ENCODE peak calls at places on chromosomes 6 and 20, in eight cellular contexts. S, K, N, U, H, J, Z and E are unnamed samples.

GRCh38 chr6:33925869-33926268 is 122.1 kb upstream of the MLN start:
- DNase-seq in H (no peak), N (no peak), S (no peak), Z (no peak), U (no peak), J (no peak), K (no peak), E (no peak)

GRCh38 chr20:51801220-51801991 is 915 bp downstream of the SALL4 start:
- DNase-seq in H (no peak), Z (no peak), J (no peak), N (peak), S (no peak), U (no peak), K (no peak), E (no peak)

GRCh38 chr6:136654086-136654485 is 103.9 kb upstream of the MAP7 start:
- DNase-seq in U (no peak), J (no peak), Z (no peak), K (no peak), S (no peak), N (no peak), H (no peak), E (no peak)

GRCh38 chr6:145067430-145067829 is 667.9 kb downstream of the EPM2A start:
- DNase-seq in K (no peak), N (no peak), U (peak), S (no peak), Z (no peak), H (no peak), J (no peak), E (no peak)

GRCh38 chr6:162387723-162388382 is 339.7 kb downstream of the PRKN start:
- DNase-seq in J (no peak), N (no peak), K (peak), H (no peak), Z (no peak), U (no peak), S (no peak), E (no peak)

GRCh38 chr20:50376888-50377459 is 133.2 kb upstream of the PTPN1 start:
- DNase-seq in N (no peak), S (no peak), K (no peak), H (no peak), Z (no peak), J (no peak), U (no peak), E (no peak)

GRCh38 chr6:6661684-6662083 is 73.2 kb downstream of the LY86 start:
- DNase-seq in K (no peak), S (peak), N (peak), H (peak), Z (peak), U (no peak), J (peak), E (no peak)

GRCh38 chr6:148451690-148452089 is 109.1 kb downstream of the SASH1 start:
- DNase-seq in K (peak), N (no peak), U (no peak), J (peak), S (peak), H (no peak), Z (no peak), E (no peak)

GRCh38 chr20:50111120-50111828 is 1.7 kb downstream of the UBE2V1 start:
- DNase-seq in Z (no peak), N (peak), K (no peak), S (peak), J (no peak), U (peak), H (no peak), E (no peak)

GRCh38 chr6:79467716-79468115 is 69.5 kb downstream of the LCA5 start:
- DNase-seq in N (no peak), U (peak), S (no peak), Z (no peak), H (no peak), K (no peak), J (peak), E (no peak)

GRCh38 chr6:2245103-2245953 is at the start of gene GMDS:
- DNase-seq in N (peak), K (peak), J (peak), H (peak), S (peak), Z (peak), U (peak), E (peak)
- TF ChIP-seq CTCF in N (no peak), K (no peak), J (no peak), H (no peak), S (no peak), Z (no peak), U (no peak), E (no peak)

GRCh38 chr6:16985484-16986284 is 116.2 kb upstream of the STMND1 start:
- DNase-seq in K (no peak), J (peak), S (peak), N (peak), Z (no peak), U (peak), H (no peak), E (no peak)

GRCh38 chr6:16991981-16992629 is 109.7 kb upstream of the STMND1 start:
- DNase-seq in J (no peak), K (no peak), H (no peak), U (no peak), S (no peak), Z (no peak), N (peak), E (no peak)

GRCh38 chr6:16989382-16989781 is 112.5 kb upstream of the STMND1 start:
- DNase-seq in H (no peak), S (no peak), J (no peak), U (no peak), Z (no peak), N (no peak), K (no peak), E (no peak)
- TF ChIP-seq CTCF in H (no peak), S (no peak), J (no peak), U (no peak), Z (no peak), N (no peak), K (no peak), E (no peak)

GRCh38 chr6:120826253-120826652 is 508.0 kb downstream of the TBC1D32 start:
- DNase-seq in U (peak), N (peak), S (peak), Z (peak), J (peak), K (no peak), H (no peak), E (no peak)
- TF ChIP-seq CTCF in U (peak), N (peak), S (peak), Z (peak), J (peak), K (peak), H (no peak), E (peak)

GRCh38 chr6:11253594-11253993 is 21.1 kb upstream of the NEDD9 start:
- DNase-seq in K (no peak), J (no peak), Z (no peak), N (no peak), H (no peak), S (no peak), U (peak), E (no peak)

GRCh38 chr6:11248974-11249761 is 16.7 kb upstream of the NEDD9 start:
- DNase-seq in S (no peak), U (no peak), J (no peak), Z (no peak), N (no peak), H (no peak), K (no peak), E (no peak)

GRCh38 chr6:11246722-11247121 is 14.3 kb upstream of the NEDD9 start:
- DNase-seq in S (no peak), K (no peak), H (no peak), U (no peak), Z (no peak), J (no peak), N (no peak), E (no peak)

GRCh38 chr6:11251553-11252358 is 19.3 kb upstream of the NEDD9 start:
- DNase-seq in K (peak), Z (peak), J (no peak), U (peak), N (peak), S (peak), H (no peak), E (no peak)
- TF ChIP-seq CTCF in K (no peak), Z (no peak), J (no peak), U (no peak), N (no peak), S (no peak), H (no peak), E (no peak)

DNA sequence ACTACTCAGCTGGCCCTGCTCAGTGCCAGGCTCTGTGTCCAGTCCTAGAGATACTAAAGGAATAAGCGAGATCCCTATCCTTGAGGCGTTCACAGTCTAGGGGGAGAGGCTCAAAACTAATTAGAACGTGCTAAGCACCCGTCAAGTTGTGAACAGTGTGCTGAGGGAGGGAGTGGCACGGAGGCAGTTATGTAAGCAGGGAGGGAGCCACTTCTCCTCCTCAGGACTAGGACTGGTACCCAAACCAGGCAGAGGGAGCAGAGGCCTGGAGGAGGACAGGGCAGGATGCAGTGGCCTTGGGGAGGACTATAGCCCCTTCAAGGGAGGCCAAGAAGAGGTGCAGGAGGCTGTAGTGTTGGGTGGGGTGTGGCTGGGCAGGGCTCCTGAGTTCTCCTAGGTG is 39.6 kb upstream of the VSTM2L start:
- DNase-seq in S (no peak), N (no peak), H (no peak), U (no peak), Z (no peak), J (no peak), K (no peak), E (no peak)
- TF ChIP-seq CTCF in S (no peak), N (no peak), H (no peak), U (no peak), Z (no peak), J (no peak), K (no peak), E (no peak)

GRCh38 chr6:47630587-47630986 is 67.8 kb upstream of the ADGRF4 start:
- DNase-seq in H (no peak), J (no peak), U (no peak), Z (no peak), N (no peak), S (no peak), K (no peak), E (no peak)

GRCh38 chr6:47629954-47630353 is 68.4 kb upstream of the ADGRF4 start:
- DNase-seq in J (no peak), H (no peak), U (no peak), K (no peak), Z (no peak), N (no peak), S (no peak), E (no peak)

GRCh38 chr6:47631248-47632196 is 66.9 kb upstream of the ADGRF4 start:
- DNase-seq in U (peak), H (no peak), Z (no peak), J (peak), K (no peak), N (peak), S (peak), E (peak)

GRCh38 chr6:47634210-47635047 is 64.0 kb upstream of the ADGRF4 start:
- DNase-seq in U (no peak), Z (no peak), H (no peak), K (no peak), N (no peak), S (no peak), J (no peak), E (no peak)

DNA sequence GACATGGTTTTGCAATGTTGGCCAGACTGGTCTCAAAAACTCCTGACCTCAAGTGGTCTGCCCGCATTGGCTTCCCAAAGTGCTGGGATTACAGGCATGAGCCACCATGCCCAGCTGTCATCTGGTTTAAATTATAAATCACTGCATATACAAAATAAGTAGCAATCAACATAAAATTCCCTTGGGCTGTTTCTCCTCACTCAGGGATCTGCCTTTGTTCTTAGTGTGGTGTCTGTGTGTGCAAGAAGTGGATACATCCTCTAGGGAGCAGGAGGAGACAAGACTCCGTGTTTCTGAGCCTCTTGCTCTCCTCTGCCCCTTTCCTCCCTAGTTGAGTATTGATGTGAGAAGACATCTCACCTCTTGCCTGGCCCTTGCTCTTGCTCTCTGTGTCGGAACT is 65.2 kb upstream of the ADGRF4 start:
- DNase-seq in S (peak), K (no peak), U (no peak), H (no peak), J (no peak), N (peak), Z (no peak), E (no peak)
- TF ChIP-seq CTCF in S (peak), K (no peak), U (no peak), H (no peak), J (no peak), N (no peak), Z (no peak), E (peak)

GRCh38 chr6:24910331-24910849 is 25.4 kb downstream of the RIPOR2 start:
- DNase-seq in H (no peak), Z (peak), U (no peak), J (no peak), N (peak), S (peak), K (peak), E (peak)
- TF ChIP-seq CTCF in H (no peak), Z (no peak), U (no peak), J (no peak), N (peak), S (no peak), K (no peak), E (peak)

GRCh38 chr6:155340464-155341129 is 26.3 kb upstream of the TFB1M start:
- DNase-seq in S (peak), U (peak), Z (no peak), N (peak), H (no peak), K (no peak), J (peak), E (no peak)
- TF ChIP-seq CTCF in S (peak), U (peak), Z (no peak), N (peak), H (no peak), K (peak), J (peak), E (peak)